ENCODE peak calls at places on chromosomes 13 and 19, in ten cellular contexts. One of them, this sample, is unnamed.
A peak's percentile ranks its signal among the peaks of the same experiment; 100 is the strongest.

GRCh38 chr19:11693505-11694499 is 44.9 kb downstream of the ZNF823 start:
- DNase-seq in heart right ventricle: no peak
- DNase-seq in sigmoid colon: no peak
- DNase-seq in cardiac muscle cell: peak; percentile 66
- DNase-seq in GM23338: peak; percentile 85
- DNase-seq in psoas muscle: no peak
- DNase-seq in endothelial cell of umbilical vein: no peak
- DNase-seq in tibial nerve: no peak
- DNase-seq in body of pancreas: no peak
- DNase-seq in pancreas: no peak
- DNase-seq in this sample: no peak

GRCh38 chr13:97856001-97856675 is 97.3 kb upstream of the IPO5 start:
- DNase-seq in body of pancreas: peak; percentile 22
- DNase-seq in cardiac muscle cell: peak; percentile 60
- DNase-seq in GM23338: peak; percentile 45
- DNase-seq in psoas muscle: peak; percentile 80
- DNase-seq in sigmoid colon: peak; percentile 69
- DNase-seq in heart right ventricle: peak; percentile 48
- DNase-seq in tibial nerve: peak; percentile 34
- DNase-seq in endothelial cell of umbilical vein: no peak
- DNase-seq in pancreas: no peak
- DNase-seq in this sample: no peak

GRCh38 chr19:44777715-44778347 is at the start of gene CBLC:
- DNase-seq in GM23338: peak; percentile 99
- DNase-seq in heart right ventricle: no peak
- DNase-seq in endothelial cell of umbilical vein: no peak
- DNase-seq in sigmoid colon: no peak
- DNase-seq in pancreas: peak; percentile 90
- DNase-seq in psoas muscle: no peak
- DNase-seq in tibial nerve: no peak
- DNase-seq in body of pancreas: peak; percentile 87
- DNase-seq in cardiac muscle cell: no peak
- DNase-seq in this sample: peak; percentile 92

GRCh38 chr19:5023128-5023571 is 54.2 kb downstream of the KDM4B start:
- DNase-seq in tibial nerve: no peak
- DNase-seq in heart right ventricle: no peak
- DNase-seq in cardiac muscle cell: no peak
- DNase-seq in psoas muscle: peak; percentile 67
- DNase-seq in sigmoid colon: peak; percentile 91
- DNase-seq in endothelial cell of umbilical vein: no peak
- DNase-seq in body of pancreas: no peak
- DNase-seq in GM23338: no peak
- DNase-seq in pancreas: no peak
- DNase-seq in this sample: no peak

GRCh38 chr13:26015276-26015934 is 36.4 kb downstream of the SHISA2 start:
- DNase-seq in sigmoid colon: no peak
- DNase-seq in body of pancreas: no peak
- DNase-seq in heart right ventricle: no peak
- DNase-seq in psoas muscle: no peak
- DNase-seq in pancreas: no peak
- DNase-seq in cardiac muscle cell: no peak
- DNase-seq in endothelial cell of umbilical vein: peak; percentile 70
- DNase-seq in tibial nerve: no peak
- DNase-seq in GM23338: no peak
- DNase-seq in this sample: no peak

GRCh38 chr13:20182231-20182846 is 10.4 kb downstream of the GJB2 start:
- DNase-seq in cardiac muscle cell: peak; percentile 87
- DNase-seq in body of pancreas: peak; percentile 38
- DNase-seq in GM23338: peak; percentile 79
- DNase-seq in pancreas: peak; percentile 31
- DNase-seq in tibial nerve: peak; percentile 33
- DNase-seq in endothelial cell of umbilical vein: peak; percentile 68
- DNase-seq in psoas muscle: no peak
- DNase-seq in sigmoid colon: no peak
- DNase-seq in heart right ventricle: no peak
- DNase-seq in this sample: no peak

GRCh38 chr13:94056362-94056990 is 423.0 kb downstream of the DCT start:
- DNase-seq in psoas muscle: no peak
- DNase-seq in GM23338: no peak
- DNase-seq in heart right ventricle: no peak
- DNase-seq in sigmoid colon: no peak
- DNase-seq in body of pancreas: no peak
- DNase-seq in cardiac muscle cell: no peak
- DNase-seq in tibial nerve: no peak
- DNase-seq in endothelial cell of umbilical vein: no peak
- DNase-seq in pancreas: no peak
- DNase-seq in this sample: no peak

GRCh38 chr13:109211616-109212015 is 574.8 kb downstream of the IRS2 start:
- DNase-seq in tibial nerve: no peak
- DNase-seq in GM23338: no peak
- DNase-seq in endothelial cell of umbilical vein: no peak
- DNase-seq in body of pancreas: no peak
- DNase-seq in psoas muscle: no peak
- DNase-seq in pancreas: no peak
- DNase-seq in heart right ventricle: no peak
- DNase-seq in sigmoid colon: no peak
- DNase-seq in cardiac muscle cell: no peak
- DNase-seq in this sample: no peak

DNA sequence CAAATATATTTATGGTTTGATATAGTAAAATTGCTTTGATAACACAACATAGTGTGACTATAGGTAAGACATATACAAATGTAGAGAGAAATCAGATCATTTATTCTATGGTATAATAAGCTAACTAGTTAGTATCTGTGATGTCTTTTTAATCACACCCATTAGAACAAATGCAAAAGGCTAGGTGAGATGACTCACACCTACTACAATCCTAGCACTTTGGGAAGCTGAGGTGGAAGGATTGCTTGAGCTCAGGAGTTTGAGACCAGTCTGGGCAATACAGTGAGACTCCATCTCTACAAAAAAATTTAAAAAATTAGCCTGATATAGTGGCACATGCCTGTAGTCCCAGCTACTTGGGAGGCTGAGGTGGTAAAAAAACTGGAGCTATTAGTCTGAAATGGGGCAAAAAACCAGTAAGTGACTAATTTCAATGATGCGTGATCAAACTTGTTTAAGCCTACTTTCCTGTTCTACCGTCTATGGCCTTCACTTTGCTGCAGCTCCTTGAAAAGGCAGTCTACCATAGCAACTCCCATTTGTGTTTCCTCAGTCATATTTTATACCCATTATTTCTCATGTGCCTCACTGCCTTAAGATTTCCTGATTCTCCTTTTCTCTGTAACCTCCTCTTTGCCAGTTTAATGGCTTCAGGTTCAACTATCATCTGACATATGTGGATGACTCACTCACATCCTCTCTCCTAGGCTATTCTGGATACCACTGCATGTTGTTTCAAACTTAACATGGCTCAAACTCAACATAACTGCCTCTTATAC is 12.5 kb downstream of the ALG5 start:
- DNase-seq in pancreas: no peak
- DNase-seq in GM23338: no peak
- DNase-seq in tibial nerve: no peak
- DNase-seq in psoas muscle: no peak
- DNase-seq in cardiac muscle cell: peak; percentile 5
- DNase-seq in heart right ventricle: no peak
- DNase-seq in body of pancreas: no peak
- DNase-seq in sigmoid colon: no peak
- DNase-seq in endothelial cell of umbilical vein: peak; percentile 52
- DNase-seq in this sample: no peak
- H3K27ac ChIP-seq in pancreas: no peak overlapping the region
- H3K27ac ChIP-seq in GM23338: no peak overlapping the region
- H3K27ac ChIP-seq in tibial nerve: no peak overlapping the region
- H3K27ac ChIP-seq in psoas muscle: no peak overlapping the region
- H3K27ac ChIP-seq in cardiac muscle cell: no peak overlapping the region
- H3K27ac ChIP-seq in heart right ventricle: no peak overlapping the region
- H3K27ac ChIP-seq in body of pancreas: no peak overlapping the region
- H3K27ac ChIP-seq in sigmoid colon: no peak overlapping the region
- H3K27ac ChIP-seq in endothelial cell of umbilical vein: no peak overlapping the region
- H3K27ac ChIP-seq in this sample: no peak overlapping the region

GRCh38 chr19:13848811-13849241 is 28.1 kb upstream of the NANOS3 start:
- DNase-seq in GM23338: no peak
- DNase-seq in heart right ventricle: no peak
- DNase-seq in tibial nerve: no peak
- DNase-seq in cardiac muscle cell: no peak
- DNase-seq in body of pancreas: no peak
- DNase-seq in endothelial cell of umbilical vein: no peak
- DNase-seq in sigmoid colon: no peak
- DNase-seq in psoas muscle: no peak
- DNase-seq in pancreas: peak; percentile 27
- DNase-seq in this sample: no peak
- H3K4me1 ChIP-seq in GM23338: peaks cover 39% of the 10 kb centered on the region
- H3K4me1 ChIP-seq in heart right ventricle: peaks cover 27% of the 10 kb centered on the region
- H3K4me1 ChIP-seq in tibial nerve: peaks cover 76% of the 10 kb centered on the region
- H3K4me1 ChIP-seq in cardiac muscle cell: peaks cover 19% of the 10 kb centered on the region
- H3K4me1 ChIP-seq in body of pancreas: peaks cover 59% of the 10 kb centered on the region
- H3K4me1 ChIP-seq in endothelial cell of umbilical vein: peaks cover 39% of the 10 kb centered on the region
- H3K4me1 ChIP-seq in sigmoid colon: peaks cover 71% of the 10 kb centered on the region
- H3K4me1 ChIP-seq in psoas muscle: peaks cover 52% of the 10 kb centered on the region
- H3K4me1 ChIP-seq in pancreas: peaks cover 18% of the 10 kb centered on the region
- H3K4me1 ChIP-seq in this sample: peaks cover 26% of the 10 kb centered on the region

GRCh38 chr19:6586726-6587092 is 4.2 kb downstream of the CD70 start:
- DNase-seq in psoas muscle: no peak
- DNase-seq in GM23338: no peak
- DNase-seq in pancreas: no peak
- DNase-seq in body of pancreas: no peak
- DNase-seq in heart right ventricle: no peak
- DNase-seq in sigmoid colon: no peak
- DNase-seq in cardiac muscle cell: no peak
- DNase-seq in endothelial cell of umbilical vein: no peak
- DNase-seq in tibial nerve: no peak
- DNase-seq in this sample: no peak
- H3K27me3 ChIP-seq in psoas muscle: peaks cover 28% of the 10 kb centered on the region
- H3K27me3 ChIP-seq in GM23338: peaks cover 64% of the 10 kb centered on the region
- H3K27me3 ChIP-seq in pancreas: peaks cover 5% of the 10 kb centered on the region
- H3K27me3 ChIP-seq in body of pancreas: no peaks in the 10 kb centered on the region
- H3K27me3 ChIP-seq in heart right ventricle: peaks cover 89% of the 10 kb centered on the region
- H3K27me3 ChIP-seq in sigmoid colon: peaks cover 82% of the 10 kb centered on the region
- H3K27me3 ChIP-seq in cardiac muscle cell: peaks cover 66% of the 10 kb centered on the region
- H3K27me3 ChIP-seq in endothelial cell of umbilical vein: peaks cover 51% of the 10 kb centered on the region
- H3K27me3 ChIP-seq in tibial nerve: no peaks in the 10 kb centered on the region
- H3K27me3 ChIP-seq in this sample: peaks cover 20% of the 10 kb centered on the region

GRCh38 chr19:1514986-1515721 is 2.3 kb upstream of the ADAMTSL5 start:
- DNase-seq in endothelial cell of umbilical vein: no peak
- DNase-seq in heart right ventricle: no peak
- DNase-seq in psoas muscle: no peak
- DNase-seq in GM23338: no peak
- DNase-seq in body of pancreas: no peak
- DNase-seq in pancreas: no peak
- DNase-seq in tibial nerve: no peak
- DNase-seq in cardiac muscle cell: no peak
- DNase-seq in sigmoid colon: no peak
- DNase-seq in this sample: no peak

GRCh38 chr19:1512671-1513491 is at the start of gene ADAMTSL5:
- DNase-seq in body of pancreas: no peak
- DNase-seq in cardiac muscle cell: peak; percentile 71
- DNase-seq in GM23338: peak; percentile 69
- DNase-seq in endothelial cell of umbilical vein: no peak
- DNase-seq in sigmoid colon: no peak
- DNase-seq in tibial nerve: no peak
- DNase-seq in pancreas: no peak
- DNase-seq in psoas muscle: peak; percentile 87
- DNase-seq in heart right ventricle: peak; percentile 67
- DNase-seq in this sample: peak; percentile 88

GRCh38 chr19:1514295-1514661 is 1.5 kb upstream of the ADAMTSL5 start:
- DNase-seq in GM23338: no peak
- DNase-seq in tibial nerve: no peak
- DNase-seq in heart right ventricle: no peak
- DNase-seq in pancreas: no peak
- DNase-seq in sigmoid colon: no peak
- DNase-seq in psoas muscle: no peak
- DNase-seq in endothelial cell of umbilical vein: no peak
- DNase-seq in body of pancreas: no peak
- DNase-seq in cardiac muscle cell: no peak
- DNase-seq in this sample: no peak

GRCh38 chr19:1511989-1512338 is 855 bp downstream of the ADAMTSL5 start:
- DNase-seq in endothelial cell of umbilical vein: no peak
- DNase-seq in tibial nerve: no peak
- DNase-seq in sigmoid colon: no peak
- DNase-seq in pancreas: no peak
- DNase-seq in GM23338: no peak
- DNase-seq in psoas muscle: no peak
- DNase-seq in body of pancreas: no peak
- DNase-seq in cardiac muscle cell: no peak
- DNase-seq in heart right ventricle: no peak
- DNase-seq in this sample: no peak

DNA sequence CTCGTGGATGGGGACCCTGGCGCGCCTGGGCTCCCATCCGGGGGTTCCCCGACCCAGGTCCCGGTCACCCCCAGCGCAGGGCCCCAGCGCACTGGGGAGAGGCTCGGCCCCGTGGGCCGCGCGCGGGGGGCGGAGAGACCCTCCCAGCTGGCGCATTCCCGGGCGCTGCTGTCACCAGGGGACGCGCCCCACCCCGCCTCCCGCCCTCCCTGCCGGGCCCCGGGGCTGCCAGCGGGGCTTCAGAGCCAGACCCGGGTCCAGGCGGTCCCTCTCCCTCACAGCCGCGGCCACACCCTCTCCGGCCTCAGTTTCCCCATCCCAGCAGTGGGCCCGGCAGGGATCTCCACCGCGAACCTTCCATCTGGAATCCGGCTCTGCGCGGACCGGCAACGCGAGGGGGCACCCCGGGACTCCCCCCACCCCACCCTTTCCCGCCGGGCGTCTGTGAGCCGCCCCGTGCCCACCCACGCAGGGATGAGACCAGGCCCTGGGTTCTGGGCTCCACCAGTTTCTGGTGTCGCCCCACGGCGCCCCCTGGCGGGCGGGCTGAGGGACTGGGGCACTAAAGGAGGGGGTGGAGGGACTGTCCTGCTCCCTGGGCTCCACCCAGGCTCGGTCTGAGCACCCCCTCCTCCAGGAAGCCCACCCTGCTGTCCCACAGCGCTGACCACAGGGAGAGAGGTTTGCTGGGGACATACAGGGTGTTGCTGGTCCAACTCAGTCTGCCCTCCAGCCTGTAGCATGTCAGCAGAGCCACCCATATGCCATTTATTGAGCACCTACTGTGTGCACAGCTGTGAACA is 874 bp upstream of the ADAMTSL5 start:
- DNase-seq in tibial nerve: no peak
- DNase-seq in psoas muscle: peak; percentile 84
- DNase-seq in pancreas: peak; percentile 53
- DNase-seq in sigmoid colon: no peak
- DNase-seq in endothelial cell of umbilical vein: no peak
- DNase-seq in cardiac muscle cell: peak; percentile 59
- DNase-seq in GM23338: peak; percentile 63
- DNase-seq in heart right ventricle: peak; percentile 60
- DNase-seq in body of pancreas: peak; percentile 49
- DNase-seq in this sample: no peak
- H3K27ac ChIP-seq in tibial nerve: peak overlapping the region; percentile 41
- H3K27ac ChIP-seq in psoas muscle: peak overlapping the region; percentile 89
- H3K27ac ChIP-seq in pancreas: no peak overlapping the region
- H3K27ac ChIP-seq in sigmoid colon: peak overlapping the region; percentile 76
- H3K27ac ChIP-seq in endothelial cell of umbilical vein: no peak overlapping the region
- H3K27ac ChIP-seq in cardiac muscle cell: no peak overlapping the region
- H3K27ac ChIP-seq in GM23338: no peak overlapping the region
- H3K27ac ChIP-seq in heart right ventricle: peak overlapping the region; percentile 94
- H3K27ac ChIP-seq in body of pancreas: no peak overlapping the region
- H3K27ac ChIP-seq in this sample: peak overlapping the region; percentile 88

This sample was measured in Peyer's patch.